ENCODE peak calls at places on chromosomes 3 and 15, in five cellular contexts. C is adrenal gland; V is MM.1S; Z is kidney epithelial cell; W is CD8-positive, alpha-beta T cell. L is an unnamed sample.

GRCh38 chr3:125062904-125063618 is 7.3 kb upstream of the HEG1 start:
- DNase-seq in Z (peak; percentile 84), V (no peak), W (no peak), C (peak; percentile 35), L (no peak)

GRCh38 chr3:114878119-114878839 is 268.8 kb downstream of the ZBTB20 start:
- DNase-seq in Z (no peak), V (no peak), W (no peak), C (no peak), L (no peak)

GRCh38 chr15:35289029-35289617 is 204.0 kb upstream of the NANOGP8 start:
- DNase-seq in V (peak; percentile 30), C (peak; percentile 26), Z (no peak), W (no peak), L (peak; percentile 16)

GRCh38 chr3:185069023-185069422 is 83.8 kb downstream of the C3orf70 start:
- DNase-seq in V (no peak), W (no peak), Z (no peak), C (no peak), L (no peak)

GRCh38 chr3:111668321-111668720 is 73.2 kb upstream of the ZBED2 start:
- DNase-seq in C (no peak), Z (no peak), W (no peak), V (no peak), L (no peak)

GRCh38 chr3:38738630-38739395 is 77.2 kb downstream of the SCN10A start:
- DNase-seq in V (peak; percentile 21), Z (no peak), W (no peak), C (peak; percentile 53), L (peak; percentile 21)

GRCh38 chr3:179196098-179196497 is 47.9 kb downstream of the PIK3CA start:
- DNase-seq in C (no peak), Z (peak; percentile 29), V (peak; percentile 84), W (no peak), L (peak; percentile 70)

GRCh38 chr15:62492900-62493299 is 327.8 kb upstream of the C2CD4B start:
- DNase-seq in C (no peak), W (no peak), Z (no peak), V (no peak), L (no peak)

GRCh38 chr15:87227846-87228245 is 1028.7 kb downstream of the NTRK3 start:
- DNase-seq in Z (no peak), C (no peak), V (no peak), W (no peak), L (no peak)

GRCh38 chr3:79012946-79013362 is 754.8 kb downstream of the ROBO1 start:
- DNase-seq in Z (no peak), C (no peak), V (no peak), W (no peak), L (no peak)

GRCh38 chr3:14511971-14512943 is 27.9 kb downstream of the GRIP2 start:
- DNase-seq in W (no peak), Z (no peak), C (no peak), V (no peak), L (no peak)

GRCh38 chr15:48112242-48112641 is 8.5 kb upstream of the SLC24A5 start:
- DNase-seq in Z (no peak), C (peak; percentile 26), W (no peak), V (no peak), L (no peak)

GRCh38 chr3:162586591-162586990 is 1090.0 kb downstream of the OTOL1 start:
- DNase-seq in W (no peak), V (no peak), C (no peak), Z (no peak), L (no peak)

GRCh38 chr3:67064105-67064504 is 66.0 kb downstream of the KBTBD8 start:
- DNase-seq in C (no peak), W (no peak), Z (no peak), V (no peak), L (no peak)

GRCh38 chr3:113895964-113896363 is 51.8 kb upstream of the ZDHHC23 start:
- DNase-seq in W (no peak), V (no peak), Z (no peak), C (no peak), L (no peak)

GRCh38 chr3:632571-633170 is 436.1 kb downstream of the CHL1 start:
- DNase-seq in Z (peak; percentile 16), W (no peak), V (peak; percentile 42), C (peak; percentile 50), L (peak; percentile 57)

GRCh38 chr3:71893120-71893519 is 108.2 kb upstream of the PROK2 start:
- DNase-seq in C (no peak), W (no peak), V (no peak), Z (no peak), L (no peak)

GRCh38 chr3:65245133-65246076 is 557.6 kb upstream of the ADAMTS9 start:
- DNase-seq in V (no peak), W (no peak), Z (no peak), C (no peak), L (no peak)

GRCh38 chr15:90413411-90414379 is 25.7 kb downstream of the IQGAP1 start:
- DNase-seq in W (no peak), Z (no peak), C (peak; percentile 49), V (no peak), L (peak; percentile 58)

GRCh38 chr15:45457215-45457614 is 65.3 kb downstream of the SLC30A4 start:
- DNase-seq in W (no peak), C (no peak), Z (no peak), V (no peak), L (peak; percentile 31)

GRCh38 chr3:14237431-14237830 is 58.8 kb downstream of the LSM3 start:
- DNase-seq in W (no peak), V (no peak), C (no peak), Z (no peak), L (no peak)

GRCh38 chr3:15535757-15536156 is 14.3 kb upstream of the COLQ start:
- DNase-seq in W (no peak), Z (no peak), V (no peak), C (no peak), L (no peak)

GRCh38 chr3:151432624-151433372 is 28.1 kb downstream of the IGSF10 start:
- DNase-seq in Z (no peak), C (no peak), W (no peak), V (no peak), L (no peak)

GRCh38 chr3:151437047-151437446 is 23.8 kb downstream of the IGSF10 start:
- DNase-seq in C (no peak), V (no peak), W (no peak), Z (no peak), L (no peak)

GRCh38 chr3:151430821-151431484 is 29.9 kb downstream of the IGSF10 start:
- DNase-seq in Z (no peak), W (no peak), C (peak; percentile 34), V (no peak), L (no peak)

GRCh38 chr3:151431940-151432339 is 28.9 kb downstream of the IGSF10 start:
- DNase-seq in W (no peak), V (no peak), Z (peak; percentile 82), C (no peak), L (peak; percentile 73)

GRCh38 chr3:151434151-151434890 is 26.5 kb downstream of the IGSF10 start:
- DNase-seq in C (no peak), W (no peak), Z (peak; percentile 75), V (no peak), L (no peak)
- H3K4me3 ChIP-seq in C (no peak overlapping the region), W (no peak overlapping the region), Z (no peak overlapping the region), V (no peak overlapping the region), L (no peak overlapping the region)

GRCh38 chr3:129440648-129441190 is 695 bp downstream of the IFT122 start:
- DNase-seq in Z (no peak), C (no peak), W (no peak), V (peak; percentile 27), L (no peak)

GRCh38 chr3:129439817-129440647 is at the start of the genes IFT122 and MBD4:
- DNase-seq in C (peak; percentile 98), Z (peak; percentile 98), V (peak; percentile 100), W (peak; percentile 97), L (peak; percentile 99)

GRCh38 chr3:129441782-129442181 is 1.8 kb downstream of the IFT122 start:
- DNase-seq in Z (no peak), W (no peak), V (no peak), C (no peak), L (no peak)

GRCh38 chr3:129442486-129442885 is 2.5 kb downstream of the IFT122 start:
- DNase-seq in Z (no peak), W (no peak), V (no peak), C (no peak), L (no peak)

DNA sequence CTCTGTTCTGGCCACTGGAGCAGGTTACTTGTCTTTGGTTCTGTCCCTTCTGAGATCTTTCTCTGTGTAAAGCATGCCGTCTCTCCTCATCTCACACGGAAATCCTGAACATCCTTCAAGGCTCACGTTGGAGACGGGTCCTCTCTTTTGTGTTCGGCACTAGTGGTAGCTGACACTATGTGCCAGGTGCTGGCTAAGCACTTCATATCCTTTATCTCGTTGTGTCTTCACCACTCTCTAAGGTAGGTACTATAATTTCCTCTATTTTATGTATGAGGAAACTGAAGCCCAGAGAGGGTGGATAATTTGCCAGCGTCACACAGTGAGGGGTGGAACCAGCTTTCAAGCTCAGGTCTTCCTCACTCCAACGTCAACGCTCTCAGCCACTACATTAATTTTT is 1.2 kb downstream of the IFT122 start:
- DNase-seq in Z (no peak), C (no peak), V (no peak), W (no peak), L (peak; percentile 57)
- H3K4me3 ChIP-seq in Z (peak overlapping the region; percentile 98), C (no peak overlapping the region), V (peak overlapping the region; percentile 83), W (peak overlapping the region; percentile 99), L (peak overlapping the region; percentile 76)

GRCh38 chr3:141557961-141558706 is 71.3 kb downstream of the RASA2 start:
- DNase-seq in C (no peak), W (no peak), Z (no peak), V (no peak), L (no peak)
- H3K4me3 ChIP-seq in C (no peak overlapping the region), W (no peak overlapping the region), Z (no peak overlapping the region), V (no peak overlapping the region), L (no peak overlapping the region)

GRCh38 chr15:66402885-66403284 is 16.2 kb downstream of the MAP2K1 start:
- DNase-seq in W (no peak), C (no peak), V (no peak), Z (no peak), L (no peak)

GRCh38 chr15:66399276-66399675 is 12.6 kb downstream of the MAP2K1 start:
- DNase-seq in V (no peak), C (no peak), Z (no peak), W (no peak), L (no peak)

GRCh38 chr15:66403323-66403722 is 16.6 kb downstream of the MAP2K1 start:
- DNase-seq in V (no peak), C (no peak), W (no peak), Z (no peak), L (no peak)

GRCh38 chr15:66400351-66400774 is 13.7 kb downstream of the MAP2K1 start:
- DNase-seq in Z (no peak), V (no peak), W (no peak), C (no peak), L (no peak)

DNA sequence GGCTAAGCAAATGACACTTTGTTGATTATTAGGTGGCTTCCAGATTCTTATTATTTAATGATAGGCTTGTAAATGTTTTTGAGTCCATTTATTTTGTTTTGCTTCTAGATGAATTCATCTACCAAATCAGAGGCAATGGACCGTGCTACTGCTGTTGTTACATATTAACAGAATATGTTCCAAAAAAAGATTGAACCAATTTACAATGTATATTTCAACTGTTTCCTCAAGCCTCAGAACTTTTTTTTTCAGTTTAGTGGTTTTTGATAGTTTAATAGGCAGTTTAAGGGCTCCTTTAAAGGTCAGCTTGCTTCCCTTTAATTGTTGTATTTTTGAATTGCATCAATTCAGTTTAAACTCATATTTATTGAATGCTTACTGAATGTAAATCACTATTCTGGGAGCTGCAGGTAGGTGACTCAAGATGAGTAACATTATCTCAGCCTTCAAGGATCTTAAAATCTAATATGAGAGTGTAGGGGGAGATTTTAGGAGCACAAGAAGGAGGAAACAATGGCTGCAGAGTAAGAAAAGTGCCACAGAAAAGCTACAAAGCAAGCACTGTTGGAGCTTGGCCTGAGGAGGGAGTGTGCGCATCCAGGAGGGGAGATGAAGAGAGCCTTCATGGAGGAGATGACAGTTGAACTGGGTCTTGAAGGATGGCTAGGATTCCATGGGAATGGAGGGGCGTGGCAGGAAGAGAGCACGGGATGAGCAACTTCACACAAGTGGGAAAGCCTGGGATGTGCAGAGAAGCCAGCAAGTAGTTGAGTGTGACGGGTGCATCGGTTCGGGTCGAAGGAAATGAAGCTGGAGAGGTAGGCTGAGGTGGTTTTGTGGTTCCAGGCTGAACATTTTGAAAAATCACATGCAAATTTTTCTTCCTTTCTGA is 14.7 kb downstream of the MAP2K1 start:
- DNase-seq in C (no peak), V (no peak), Z (no peak), W (no peak), L (peak; percentile 54)
- H3K4me3 ChIP-seq in C (no peak overlapping the region), V (no peak overlapping the region), Z (no peak overlapping the region), W (no peak overlapping the region), L (peak overlapping the region; percentile 47)